ENCODE peak calls at places on chromosomes 4 and X, in nine cellular contexts. D is astrocyte of the spinal cord, P is cardiac fibroblast, U is Peyer's patch, Z is hepatocyte, E is PC-3, A is transverse colon, H is body of pancreas, I is psoas muscle. Y is an unnamed sample.

GRCh38 chr4:112704991-112705845 is 68.3 kb downstream of the LARP7 start:
- DNase-seq in E (peak; percentile 32), A (peak; percentile 13), P (peak; percentile 56), I (peak; percentile 68), D (peak; percentile 75), U (peak; percentile 48), H (peak; percentile 42), Z (peak; percentile 74), Y (peak; percentile 68)

GRCh38 chr4:126018274-126018673 is 703.5 kb downstream of the FAT4 start:
- DNase-seq in H (no peak), A (no peak), U (no peak), Z (no peak), I (no peak), E (no peak), D (no peak), P (no peak), Y (no peak)

GRCh38 chr4:78666830-78667258 is 109.3 kb upstream of the BMP2K start:
- DNase-seq in H (no peak), U (no peak), E (no peak), A (no peak), P (no peak), I (no peak), Z (no peak), D (no peak), Y (no peak)

GRCh38 chr4:165974647-165975335 is 101.8 kb downstream of the TLL1 start:
- DNase-seq in E (peak; percentile 55), I (no peak), Z (no peak), P (peak; percentile 3), A (no peak), U (no peak), D (peak; percentile 55), H (no peak), Y (no peak)

GRCh38 chrX:31708116-31708515 is 636.3 kb upstream of the FTHL17 start:
- DNase-seq in U (no peak), A (no peak), I (no peak), H (no peak), E (no peak), P (peak; percentile 39), D (peak; percentile 15), Z (no peak), Y (no peak)

GRCh38 chr4:109408711-109409110 is 24.9 kb upstream of the SEC24B start:
- DNase-seq in Z (no peak), U (no peak), D (no peak), I (no peak), E (no peak), H (no peak), P (no peak), A (no peak), Y (no peak)

GRCh38 chrX:103276581-103277002 is at the start of gene TCEAL5:
- DNase-seq in E (no peak), D (no peak), Z (no peak), A (no peak), P (no peak), I (peak; percentile 30), H (no peak), U (no peak), Y (no peak)

GRCh38 chr4:145271194-145271593 is 90.8 kb upstream of the OTUD4 start:
- DNase-seq in E (no peak), H (no peak), I (no peak), U (no peak), P (no peak), D (no peak), Z (no peak), A (no peak), Y (no peak)

GRCh38 chr4:48432017-48432416 is 51.1 kb upstream of the SLC10A4 start:
- DNase-seq in I (no peak), U (no peak), A (no peak), D (no peak), Z (no peak), P (no peak), E (no peak), H (no peak), Y (no peak)

GRCh38 chr4:69323284-69323683 is 43.0 kb downstream of the UGT2B28 start:
- DNase-seq in H (no peak), I (no peak), P (no peak), A (no peak), E (peak; percentile 24), Z (no peak), U (no peak), D (no peak), Y (no peak)

GRCh38 chr4:185508162-185508561 is 27.1 kb downstream of the PDLIM3 start:
- DNase-seq in Z (peak; percentile 22), A (no peak), U (no peak), H (no peak), P (no peak), E (peak; percentile 65), D (no peak), I (no peak), Y (no peak)

GRCh38 chrX:47366051-47366722 is 4.2 kb upstream of the ZNF157 start:
- DNase-seq in U (peak; percentile 48), P (peak; percentile 78), D (peak; percentile 71), E (peak; percentile 43), Z (peak; percentile 71), H (peak; percentile 62), A (peak; percentile 50), I (peak; percentile 75), Y (peak; percentile 73)

GRCh38 chr4:40337523-40337922 is 2.4 kb downstream of the CHRNA9 start:
- DNase-seq in I (no peak), D (no peak), A (no peak), U (no peak), H (no peak), P (no peak), E (no peak), Z (no peak), Y (no peak)

GRCh38 chr4:46445689-46446339 is 55.9 kb upstream of the GABRA2 start:
- DNase-seq in Z (no peak), E (peak; percentile 7), P (no peak), H (no peak), I (no peak), D (no peak), A (no peak), U (no peak), Y (no peak)

GRCh38 chr4:28822163-28822562 is 1898.0 kb upstream of the PCDH7 start:
- DNase-seq in P (no peak), H (no peak), E (no peak), I (no peak), A (no peak), Z (no peak), U (no peak), D (no peak), Y (no peak)

GRCh38 chr4:150436598-150437370 is 145.2 kb upstream of the MAB21L2 start:
- DNase-seq in H (no peak), P (no peak), E (no peak), Z (no peak), A (no peak), U (no peak), I (no peak), D (no peak), Y (no peak)

GRCh38 chr4:140168474-140168873 is 14.5 kb upstream of the MAML3 start:
- DNase-seq in D (no peak), E (no peak), U (no peak), I (no peak), H (no peak), P (peak; percentile 39), Z (no peak), A (no peak), Y (no peak)

GRCh38 chr4:140158234-140159030 is 4.4 kb upstream of the MAML3 start:
- DNase-seq in H (peak; percentile 63), A (peak; percentile 62), U (peak; percentile 46), E (peak; percentile 26), P (peak; percentile 34), Z (no peak), D (peak; percentile 76), I (no peak), Y (no peak)

GRCh38 chr4:140157341-140157740 is 3.4 kb upstream of the MAML3 start:
- DNase-seq in D (no peak), Z (no peak), U (no peak), H (no peak), E (peak; percentile 24), A (no peak), I (no peak), P (no peak), Y (no peak)

GRCh38 chr4:140163029-140163810 is 9.2 kb upstream of the MAML3 start:
- DNase-seq in I (no peak), E (no peak), P (peak; percentile 86), D (peak; percentile 85), H (no peak), U (no peak), A (no peak), Z (no peak), Y (no peak)

GRCh38 chr4:140162596-140162995 is 8.6 kb upstream of the MAML3 start:
- DNase-seq in P (no peak), A (no peak), I (no peak), U (no peak), D (no peak), Z (no peak), H (no peak), E (no peak), Y (no peak)
- H3K4me3 ChIP-seq in P (peak overlapping the region; percentile 29), A (no peak overlapping the region), I (no peak overlapping the region), U (no peak overlapping the region), D (no peak overlapping the region), Z (no peak overlapping the region), H (no peak overlapping the region), E (no peak overlapping the region), Y (no peak overlapping the region)

GRCh38 chrX:44795945-44796450 is 47.8 kb upstream of the DUSP21 start:
- DNase-seq in D (no peak), Z (no peak), H (no peak), U (no peak), P (no peak), A (no peak), I (no peak), E (no peak), Y (no peak)
- H3K4me3 ChIP-seq in D (no peak overlapping the region), Z (no peak overlapping the region), H (no peak overlapping the region), U (no peak overlapping the region), P (no peak overlapping the region), A (no peak overlapping the region), I (no peak overlapping the region), E (no peak overlapping the region), Y (no peak overlapping the region)

DNA sequence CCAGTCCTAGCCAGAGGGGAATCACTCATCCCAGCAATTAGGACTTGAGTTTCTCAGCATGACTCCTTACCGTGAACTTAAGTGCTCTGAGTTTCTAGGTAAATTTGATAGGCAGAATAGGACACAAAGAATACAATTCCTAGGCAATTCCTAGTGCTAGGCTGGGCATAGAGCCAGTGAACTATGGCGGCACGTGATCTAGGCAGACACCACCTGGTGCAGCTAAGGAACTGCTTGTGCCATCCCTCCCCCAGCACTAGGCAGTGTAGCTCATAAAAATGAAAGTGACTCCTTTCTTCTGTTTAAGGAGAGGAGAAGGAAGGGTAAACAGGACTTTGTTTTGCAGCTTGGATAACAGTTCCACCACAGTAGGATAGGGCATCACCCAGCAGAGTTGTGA is 736.3 kb upstream of the PCDH7 start:
- DNase-seq in U (no peak), A (no peak), H (no peak), I (no peak), D (no peak), E (no peak), P (no peak), Z (no peak), Y (no peak)
- H3K4me3 ChIP-seq in U (no peak overlapping the region), A (no peak overlapping the region), H (no peak overlapping the region), I (no peak overlapping the region), D (no peak overlapping the region), E (no peak overlapping the region), P (no peak overlapping the region), Z (no peak overlapping the region), Y (no peak overlapping the region)

DNA sequence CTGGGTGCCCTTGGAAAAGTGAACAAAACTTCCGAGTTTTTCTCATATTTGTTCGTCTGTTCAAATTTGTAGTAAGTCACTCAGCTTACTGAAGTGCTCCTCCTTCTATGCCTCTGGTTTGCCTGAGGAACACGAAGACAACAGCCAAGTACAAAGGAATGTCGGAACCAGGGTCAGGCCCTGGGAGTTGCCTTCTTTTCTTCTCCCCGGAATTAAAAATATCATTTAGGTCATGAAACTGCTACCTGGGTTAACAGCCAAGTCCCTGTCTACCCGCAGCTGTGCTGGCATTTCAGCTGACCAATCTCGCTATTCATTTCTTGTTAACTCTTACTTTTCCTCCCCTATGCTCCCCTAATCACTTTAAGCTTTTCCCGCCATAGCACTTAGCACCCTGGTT is 137.6 kb upstream of the TEX13D start:
- DNase-seq in P (no peak), E (no peak), A (no peak), D (no peak), H (no peak), Z (no peak), I (peak; percentile 75), U (no peak), Y (no peak)
- H3K4me3 ChIP-seq in P (no peak overlapping the region), E (no peak overlapping the region), A (no peak overlapping the region), D (no peak overlapping the region), H (no peak overlapping the region), Z (no peak overlapping the region), I (peak overlapping the region; percentile 40), U (no peak overlapping the region), Y (no peak overlapping the region)

Y was measured in upper lobe of right lung.